ENCODE peak calls at places on chromosomes 6 and 20, in seven cellular contexts. B is activated CD4-positive, alpha-beta T cell treated with anti-CD3 and anti-CD28 coated beads, Interleukin-2, amount 50 U/mL, for 1 hour; F is H7; K is stimulated activated CD4-positive, alpha-beta T cell treated with anti-CD3 and anti-CD28 coated beads, Interleukin-1b, Interleukin-23, amount 100 ng/mL, for 4 hours; H is KBM-7; G is cardiac septum; M is EH. O is an unnamed sample.
A peak's percentile ranks its signal among the peaks of the same experiment; 100 is the strongest.

GRCh38 chr20:41140226-41141133 is 3.1 kb downstream of the PLCG1 start:
- DNase-seq in B (no peak), F (no peak), K (no peak), H (no peak), G (peak; percentile 74), M (no peak), O (no peak)

GRCh38 chr6:145310116-145310515 is 425.2 kb downstream of the EPM2A start:
- DNase-seq in B (no peak), F (no peak), K (no peak), H (no peak), G (no peak), M (peak; percentile 85), O (peak; percentile 79)

GRCh38 chr6:160882741-160883340 is 108.7 kb upstream of the MAP3K4 start:
- DNase-seq in B (no peak), F (no peak), K (no peak), H (no peak), G (no peak), M (no peak), O (no peak)

GRCh38 chr6:158910484-158911075 is 89.4 kb downstream of the RSPH3 start:
- DNase-seq in B (no peak), F (peak; percentile 83), K (no peak), H (no peak), G (no peak), M (no peak), O (no peak)

GRCh38 chr6:87277123-87277522 is 45.3 kb upstream of the SMIM8 start:
- DNase-seq in B (no peak), F (no peak), K (no peak), H (peak; percentile 16), G (no peak), M (peak; percentile 21), O (peak; percentile 8)

GRCh38 chr6:2695464-2696095 is 55.1 kb downstream of the MYLK4 start:
- DNase-seq in B (no peak), F (no peak), K (no peak), H (peak; percentile 40), G (no peak), M (peak; percentile 35), O (peak; percentile 59)

GRCh38 chr20:46308258-46309157 is at the start of gene CDH22:
- DNase-seq in B (peak; percentile 26), F (peak; percentile 94), K (peak; percentile 19), H (peak; percentile 68), G (no peak), M (peak; percentile 46), O (peak; percentile 38)

GRCh38 chr6:44537306-44538049 is 150.0 kb downstream of the CDC5L start:
- DNase-seq in B (no peak), F (no peak), K (no peak), H (no peak), G (no peak), M (no peak), O (no peak)

GRCh38 chr6:152984387-152984872 is 1.6 kb upstream of the FBXO5 start:
- DNase-seq in B (no peak), F (no peak), K (no peak), H (peak; percentile 20), G (no peak), M (no peak), O (no peak)

GRCh38 chr6:110040716-110041115 is 62.6 kb downstream of the GPR6 start:
- DNase-seq in B (no peak), F (no peak), K (no peak), H (no peak), G (no peak), M (no peak), O (no peak)

O was measured in iris pigment epithelial cell.